ENCODE peak calls at places on chromosome 5, in six cellular contexts. E is psoas muscle, T is ascending aorta, X is breast epithelium, U is neural progenitor cell, P is cardiac fibroblast. G is an unnamed sample.

GRCh38 chr5:134071850-134072207 is 42.7 kb upstream of the TCF7 start:
- DNase-seq in U (no peak), P (no peak), X (no peak), T (no peak), E (no peak), G (no peak)

GRCh38 chr5:141326088-141326854 is 4.0 kb upstream of the PCDHGA1 start:
- DNase-seq in T (peak), P (peak), U (peak), E (peak), X (peak), G (peak)

GRCh38 chr5:109911731-109912130 is 222.0 kb downstream of the MAN2A1 start:
- DNase-seq in T (no peak), X (no peak), U (no peak), P (peak), E (no peak), G (no peak)

GRCh38 chr5:139017624-139018023 is 142.5 kb upstream of the LRRTM2 start:
- DNase-seq in T (no peak), X (no peak), E (no peak), P (no peak), U (peak), G (no peak)

GRCh38 chr5:130885027-130885426 is 280.0 kb downstream of the HINT1 start:
- DNase-seq in E (no peak), U (no peak), X (no peak), T (no peak), P (no peak), G (no peak)

GRCh38 chr5:157303667-157304327 is 37.9 kb downstream of the CYFIP2 start:
- DNase-seq in E (no peak), P (no peak), T (no peak), X (no peak), U (peak), G (peak)

GRCh38 chr5:37211661-37212060 is 37.5 kb downstream of the CPLANE1 start:
- DNase-seq in X (no peak), E (no peak), U (no peak), T (no peak), P (no peak), G (no peak)

GRCh38 chr5:44536650-44537260 is 147.5 kb upstream of the FGF10 start:
- DNase-seq in X (no peak), P (peak), E (no peak), T (no peak), U (peak), G (peak)

GRCh38 chr5:119318256-119318914 is 37.4 kb upstream of the TNFAIP8 start:
- DNase-seq in T (no peak), P (no peak), E (no peak), X (no peak), U (no peak), G (no peak)

GRCh38 chr5:123344819-123345426 is 78.3 kb downstream of the CEP120 start:
- DNase-seq in X (no peak), E (no peak), P (peak), U (peak), T (peak), G (peak)

GRCh38 chr5:56681346-56681745 is 134.0 kb upstream of the MAP3K1 start:
- DNase-seq in P (peak), U (no peak), X (no peak), T (no peak), E (no peak), G (no peak)

GRCh38 chr5:113806250-113806649 is 292.8 kb downstream of the YTHDC2 start:
- DNase-seq in E (no peak), X (no peak), T (no peak), P (peak), U (peak), G (no peak)

GRCh38 chr5:41057940-41058339 is 13.2 kb downstream of the MROH2B start:
- DNase-seq in U (no peak), E (no peak), T (no peak), P (no peak), X (no peak), G (no peak)

GRCh38 chr5:95881833-95882232 is 59.3 kb upstream of the GLRX start:
- DNase-seq in T (no peak), P (no peak), U (no peak), X (no peak), E (no peak), G (no peak)

GRCh38 chr5:151896041-151896691 is 28.5 kb downstream of the GLRA1 start:
- DNase-seq in X (no peak), E (no peak), U (no peak), P (peak), T (no peak), G (no peak)

GRCh38 chr5:96911139-96911538 is 24.7 kb upstream of the LNPEP start:
- DNase-seq in P (no peak), X (no peak), T (no peak), U (no peak), E (no peak), G (no peak)

GRCh38 chr5:116068028-116068632 is 16.7 kb upstream of the COMMD10 start:
- DNase-seq in P (peak), E (no peak), X (no peak), U (peak), T (no peak), G (peak)

GRCh38 chr5:29963956-29964355 is 1229.5 kb upstream of the CDH6 start:
- DNase-seq in X (no peak), E (no peak), P (no peak), U (peak), T (no peak), G (no peak)

GRCh38 chr5:135489466-135490244 is 37.5 kb upstream of the TIFAB start:
- DNase-seq in T (no peak), P (no peak), U (peak), E (no peak), X (no peak), G (peak)

GRCh38 chr5:114185274-114185673 is 176.6 kb upstream of the KCNN2 start:
- DNase-seq in P (peak), X (no peak), T (no peak), U (no peak), E (peak), G (peak)

GRCh38 chr5:57175586-57175985 is 1.7 kb downstream of the GPBP1 start:
- DNase-seq in P (no peak), X (no peak), E (no peak), T (no peak), U (peak), G (peak)

GRCh38 chr5:78777901-78778300 is 129.3 kb upstream of the LHFPL2 start:
- DNase-seq in E (no peak), U (no peak), T (no peak), P (no peak), X (no peak), G (no peak)

GRCh38 chr5:57298985-57299491 is 125.2 kb downstream of the GPBP1 start:
- DNase-seq in U (peak), E (no peak), P (peak), T (peak), X (no peak), G (peak)

GRCh38 chr5:1467341-1468246 is 22.4 kb upstream of the SLC6A3 start:
- DNase-seq in X (peak), E (no peak), P (no peak), U (no peak), T (peak), G (no peak)

GRCh38 chr5:40437452-40437861 is 242.3 kb upstream of the PTGER4 start:
- DNase-seq in U (no peak), P (peak), E (no peak), X (no peak), T (no peak), G (no peak)

GRCh38 chr5:155311721-155312120 is 298.2 kb downstream of the KIF4B start:
- DNase-seq in P (no peak), T (no peak), E (no peak), U (no peak), X (no peak), G (no peak)

GRCh38 chr5:155313518-155313917 is 300.0 kb downstream of the KIF4B start:
- DNase-seq in P (no peak), E (no peak), U (no peak), T (no peak), X (no peak), G (no peak)

GRCh38 chr5:155316310-155316709 is 302.8 kb downstream of the KIF4B start:
- DNase-seq in E (no peak), P (no peak), T (no peak), X (no peak), U (peak), G (no peak)
- TF ChIP-seq CTCF in E (no peak), P (no peak), T (no peak), X (no peak), U (no peak), G (no peak)

DNA sequence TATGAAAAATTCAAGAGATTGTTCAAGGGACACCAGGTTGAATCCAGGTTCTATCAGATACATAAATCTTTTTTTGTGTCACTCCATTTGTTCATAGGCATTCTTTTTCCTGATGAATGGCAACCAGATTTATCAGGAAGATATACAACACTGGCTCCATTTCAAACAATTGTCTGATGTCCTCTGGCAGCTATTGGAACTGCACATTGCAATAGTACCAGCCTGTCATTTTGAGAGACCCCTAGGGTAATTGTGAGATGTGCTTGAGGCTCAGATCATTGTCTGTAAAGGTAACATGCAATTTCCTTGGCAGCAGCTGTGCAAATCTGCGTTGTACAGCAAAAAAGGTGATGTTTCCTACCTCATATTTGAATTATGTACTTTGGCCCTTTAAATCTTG is 25.9 kb downstream of the KCTD16 start:
- DNase-seq in E (no peak), P (no peak), T (no peak), U (no peak), X (no peak), G (no peak)
- TF ChIP-seq CTCF in E (no peak), P (no peak), T (no peak), U (no peak), X (no peak), G (no peak)

GRCh38 chr5:74538206-74538661 is 102.3 kb downstream of the ENC1 start:
- DNase-seq in X (no peak), E (peak), U (no peak), P (peak), T (peak), G (no peak)
- TF ChIP-seq CTCF in X (no peak), E (no peak), U (no peak), P (no peak), T (no peak), G (no peak)

GRCh38 chr5:11075010-11075860 is 314.2 kb upstream of the DAP start:
- DNase-seq in U (peak), E (no peak), T (no peak), P (no peak), X (no peak), G (no peak)
- TF ChIP-seq CTCF in U (peak), E (no peak), T (no peak), P (no peak), X (no peak), G (peak)

DNA sequence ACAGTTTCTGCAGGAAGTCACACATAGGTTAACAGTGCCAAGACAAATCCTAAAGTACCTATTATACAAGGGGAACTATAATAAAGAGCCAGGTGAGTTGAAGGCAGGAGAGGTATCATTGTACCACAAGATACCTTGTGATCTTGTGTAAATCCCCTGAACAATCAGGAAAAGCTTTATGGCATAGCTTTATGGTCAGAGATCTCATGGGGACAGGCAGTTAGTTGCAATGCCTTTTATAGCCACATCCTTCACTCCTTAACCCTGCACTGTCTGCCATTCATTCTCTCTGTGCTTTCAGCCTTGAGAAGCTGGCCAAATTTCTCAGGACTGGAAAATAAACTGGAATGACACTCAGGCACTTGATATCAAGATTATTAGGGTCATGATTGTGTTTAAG is 97.0 kb downstream of the GHR start:
- DNase-seq in E (no peak), P (no peak), U (no peak), T (no peak), X (no peak), G (no peak)
- TF ChIP-seq CTCF in E (peak), P (no peak), U (no peak), T (no peak), X (no peak), G (no peak)

GRCh38 chr5:89283758-89284493 is 400.9 kb upstream of the MEF2C start:
- DNase-seq in U (no peak), T (no peak), E (no peak), P (no peak), X (no peak), G (no peak)
- TF ChIP-seq CTCF in U (peak), T (no peak), E (no peak), P (no peak), X (no peak), G (no peak)

GRCh38 chr5:179212870-179213269 is 132.4 kb downstream of the ADAMTS2 start:
- DNase-seq in X (no peak), U (peak), T (no peak), P (no peak), E (no peak), G (no peak)
- TF ChIP-seq CTCF in X (no peak), U (no peak), T (no peak), P (peak), E (peak), G (no peak)

GRCh38 chr5:132461235-132461634 is 29.3 kb downstream of the IRF1 start:
- DNase-seq in X (no peak), P (no peak), U (no peak), E (no peak), T (no peak), G (no peak)

GRCh38 chr5:132461671-132462070 is 28.9 kb downstream of the IRF1 start:
- DNase-seq in E (no peak), T (no peak), P (no peak), U (no peak), X (no peak), G (no peak)

GRCh38 chr5:132460835-132461230 is 29.7 kb downstream of the IRF1 start:
- DNase-seq in X (no peak), U (no peak), E (no peak), P (no peak), T (no peak), G (no peak)

GRCh38 chr5:132459031-132459982 is 31.3 kb downstream of the IRF1 start:
- DNase-seq in T (no peak), X (no peak), E (peak), P (peak), U (no peak), G (no peak)

DNA sequence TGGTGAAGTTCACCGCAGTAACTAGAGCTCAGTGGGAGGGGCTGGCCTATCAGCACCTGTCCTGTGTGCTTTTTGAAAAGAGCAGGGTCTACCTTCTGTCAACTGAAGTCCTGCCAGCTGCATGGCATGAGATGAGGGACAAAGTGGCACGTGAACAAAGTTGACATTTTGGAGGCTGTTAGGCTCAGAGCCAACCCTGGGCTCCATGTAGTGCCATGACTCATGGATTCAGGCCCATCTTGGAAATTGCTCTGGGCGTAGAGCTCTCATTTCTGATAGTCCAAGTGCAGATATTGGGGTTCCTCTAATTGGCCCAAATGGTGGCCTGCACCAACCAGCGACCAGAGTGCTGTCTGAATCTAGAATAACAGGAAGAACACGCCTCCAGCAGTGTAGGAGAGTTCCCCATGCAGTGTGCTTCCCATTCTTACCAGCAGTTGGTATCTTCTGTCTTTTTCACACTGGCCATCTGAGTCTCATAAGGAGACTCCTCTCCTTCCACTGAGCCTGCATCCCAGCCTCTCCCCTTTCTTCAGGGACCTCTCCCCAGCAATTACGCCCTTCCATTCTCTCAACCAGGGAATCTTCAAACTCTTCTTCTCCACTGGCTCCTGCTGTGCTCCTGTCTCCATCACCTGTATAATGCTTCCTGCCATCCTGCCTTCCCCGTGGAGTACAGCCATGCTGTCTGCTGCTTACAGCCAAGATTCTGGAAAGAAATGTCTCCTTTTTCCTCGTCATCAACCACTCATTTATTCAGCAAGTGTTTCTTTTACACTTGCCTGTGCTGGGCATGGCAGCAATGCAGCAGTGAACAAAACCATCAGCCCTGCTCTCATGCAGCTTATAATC is 30.4 kb downstream of the IRF1 start:
- DNase-seq in X (no peak), P (no peak), T (no peak), E (peak), U (no peak), G (no peak)
- TF ChIP-seq CTCF in X (no peak), P (peak), T (no peak), E (no peak), U (no peak), G (no peak)

GRCh38 chr5:92838253-92838652 is 742.8 kb downstream of the NR2F1-AS1 start:
- DNase-seq in T (no peak), X (no peak), E (no peak), P (peak), U (peak), G (no peak)
- TF ChIP-seq CTCF in T (no peak), X (no peak), E (no peak), P (no peak), U (peak), G (no peak)

DNA sequence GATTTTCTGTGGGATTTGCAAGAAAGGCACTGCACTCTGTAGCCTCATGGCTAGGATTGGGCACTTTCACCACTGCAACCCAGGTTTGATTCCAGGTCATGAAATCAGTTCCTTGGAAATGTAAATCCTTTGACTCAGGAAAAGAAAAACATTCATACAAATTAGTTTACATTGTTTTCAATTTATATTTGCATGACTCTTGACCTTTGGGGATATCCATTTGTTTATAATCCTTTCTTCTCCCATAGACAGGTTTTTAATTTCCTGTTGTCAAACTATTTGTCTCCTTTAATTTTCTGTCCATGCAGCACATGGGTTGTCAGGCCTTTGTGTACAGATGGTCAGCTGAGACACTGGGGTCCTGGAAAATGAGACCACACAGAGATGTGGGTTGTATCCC is 801.5 kb downstream of the NR2F1-AS1 start:
- DNase-seq in X (no peak), P (no peak), T (no peak), U (no peak), E (no peak), G (no peak)
- TF ChIP-seq CTCF in X (no peak), P (no peak), T (no peak), U (no peak), E (no peak), G (no peak)